ENCODE peak calls at places on chromosome 13, in eight cellular contexts. G, S, H, D, J, F, L and I are unnamed samples.

GRCh38 chr13:83220241-83220640 is 662.0 kb downstream of the SLITRK1 start:
- DNase-seq in G (no peak), S (no peak), H (no peak), D (no peak), J (no peak), F (peak; percentile 51), L (no peak), I (peak; percentile 39)

GRCh38 chr13:111284579-111284978 is 35.9 kb upstream of the TEX29 start:
- DNase-seq in G (no peak), S (no peak), H (no peak), D (no peak), J (no peak), F (no peak), L (no peak), I (no peak)

GRCh38 chr13:27208514-27208913 is 36.9 kb upstream of the USP12 start:
- DNase-seq in G (no peak), S (no peak), H (no peak), D (no peak), J (no peak), F (no peak), L (no peak), I (no peak)

GRCh38 chr13:74570834-74571233 is 436.6 kb upstream of the KLF12 start:
- DNase-seq in G (no peak), S (no peak), H (no peak), D (no peak), J (peak; percentile 95), F (peak; percentile 43), L (peak; percentile 81), I (peak; percentile 73)

GRCh38 chr13:54433511-54434206 is 1405.0 kb downstream of the OLFM4 start:
- DNase-seq in G (no peak), S (no peak), H (no peak), D (no peak), J (no peak), F (no peak), L (no peak), I (no peak)

GRCh38 chr13:27774651-27775050 is 17.6 kb upstream of the GSX1 start:
- DNase-seq in G (no peak), S (no peak), H (no peak), D (no peak), J (no peak), F (no peak), L (no peak), I (no peak)

GRCh38 chr13:48790996-48791395 is 137.3 kb downstream of the CYSLTR2 start:
- DNase-seq in G (no peak), S (no peak), H (no peak), D (no peak), J (no peak), F (no peak), L (no peak), I (no peak)

GRCh38 chr13:32142956-32143375 is 111.4 kb downstream of the FRY start:
- DNase-seq in G (peak; percentile 8), S (no peak), H (no peak), D (no peak), J (peak; percentile 36), F (peak; percentile 52), L (peak; percentile 90), I (no peak)

GRCh38 chr13:113917523-113918371 is 53.9 kb upstream of the GAS6 start:
- DNase-seq in G (no peak), S (no peak), H (no peak), D (peak; percentile 56), J (no peak), F (no peak), L (no peak), I (no peak)

GRCh38 chr13:46119883-46120614 is 15.2 kb upstream of the CPB2 start:
- DNase-seq in G (peak; percentile 52), S (no peak), H (peak; percentile 8), D (no peak), J (peak; percentile 31), F (peak; percentile 19), L (peak; percentile 85), I (no peak)

GRCh38 chr13:72180253-72180952 is 313.4 kb upstream of the DACH1 start:
- DNase-seq in G (peak; percentile 29), S (no peak), H (no peak), D (no peak), J (no peak), F (peak; percentile 0), L (no peak), I (peak; percentile 73)

GRCh38 chr13:92407858-92408257 is 818.7 kb upstream of the GPC6 start:
- DNase-seq in G (no peak), S (no peak), H (no peak), D (no peak), J (no peak), F (no peak), L (peak; percentile 35), I (no peak)

GRCh38 chr13:97307882-97308624 is 85.9 kb downstream of the MBNL2 start:
- DNase-seq in G (peak; percentile 59), S (peak; percentile 44), H (peak; percentile 50), D (no peak), J (peak; percentile 47), F (peak; percentile 68), L (peak; percentile 75), I (peak; percentile 28)

GRCh38 chr13:46633416-46633815 is 80.4 kb downstream of the LRCH1 start:
- DNase-seq in G (no peak), S (no peak), H (no peak), D (no peak), J (peak; percentile 71), F (peak; percentile 88), L (peak; percentile 91), I (peak; percentile 32)

GRCh38 chr13:75319244-75319643 is 162.7 kb downstream of the TBC1D4 start:
- DNase-seq in G (no peak), S (no peak), H (no peak), D (no peak), J (no peak), F (peak; percentile 63), L (no peak), I (no peak)

GRCh38 chr13:44331912-44332840 is 41.4 kb upstream of the SERP2 start:
- DNase-seq in G (no peak), S (peak; percentile 85), H (no peak), D (peak; percentile 89), J (peak; percentile 92), F (peak; percentile 84), L (no peak), I (no peak)

GRCh38 chr13:40609972-40610726 is 56.3 kb downstream of the FOXO1 start:
- DNase-seq in G (peak; percentile 3), S (no peak), H (no peak), D (no peak), J (no peak), F (no peak), L (no peak), I (peak; percentile 83)

GRCh38 chr13:113021811-113022210 is 52.8 kb downstream of the MCF2L start:
- DNase-seq in G (no peak), S (no peak), H (no peak), D (no peak), J (no peak), F (no peak), L (no peak), I (no peak)

GRCh38 chr13:51793570-51794273 is 10.2 kb downstream of the DHRS12 start:
- DNase-seq in G (peak; percentile 61), S (no peak), H (no peak), D (no peak), J (peak; percentile 79), F (peak; percentile 91), L (peak; percentile 47), I (peak; percentile 72)

GRCh38 chr13:29435125-29435911 is 160.2 kb downstream of the SLC7A1 start:
- DNase-seq in G (no peak), S (peak; percentile 57), H (no peak), D (no peak), J (peak; percentile 95), F (peak; percentile 91), L (no peak), I (no peak)

DNA sequence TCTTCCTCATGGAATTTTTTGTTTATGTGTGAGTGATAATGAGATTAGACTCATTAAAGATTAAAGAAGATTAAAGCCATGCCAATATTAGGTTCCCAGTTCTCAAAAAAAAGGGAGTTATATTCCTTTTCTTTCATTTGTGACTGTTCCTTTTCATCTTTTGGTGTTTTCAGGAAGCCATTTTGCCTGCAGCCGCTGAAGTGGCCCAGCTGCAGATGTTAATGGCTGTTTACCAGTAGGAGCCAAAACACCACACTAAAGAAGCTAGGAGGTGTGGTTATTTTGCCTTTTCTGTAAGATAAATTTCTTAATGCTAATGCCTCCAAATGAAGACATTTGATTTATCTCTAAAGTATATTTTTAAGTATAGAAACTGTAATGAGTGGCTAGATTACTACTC is 36.3 kb downstream of the ITGBL1 start:
- DNase-seq in G (no peak), S (no peak), H (no peak), D (no peak), J (no peak), F (no peak), L (no peak), I (no peak)
- H3K4me1 ChIP-seq in G (peaks cover 65% of the 10 kb centered on the region), S (peaks cover 4% of the 10 kb centered on the region), H (no peaks in the 10 kb centered on the region), D (no peaks in the 10 kb centered on the region), J (peaks cover 2% of the 10 kb centered on the region), F (no peaks in the 10 kb centered on the region), L (no peaks in the 10 kb centered on the region), I (peaks cover 10% of the 10 kb centered on the region)

GRCh38 chr13:95256086-95256485 is 45.2 kb downstream of the ABCC4 start:
- DNase-seq in G (peak; percentile 77), S (no peak), H (peak; percentile 39), D (no peak), J (peak; percentile 76), F (peak; percentile 97), L (peak; percentile 17), I (peak; percentile 92)
- H3K4me1 ChIP-seq in G (peaks cover 46% of the 10 kb centered on the region), S (no peaks in the 10 kb centered on the region), H (peaks cover 93% of the 10 kb centered on the region), D (no peaks in the 10 kb centered on the region), J (peaks cover 19% of the 10 kb centered on the region), F (peaks cover 20% of the 10 kb centered on the region), L (peaks cover 2% of the 10 kb centered on the region), I (peaks cover 25% of the 10 kb centered on the region)

DNA sequence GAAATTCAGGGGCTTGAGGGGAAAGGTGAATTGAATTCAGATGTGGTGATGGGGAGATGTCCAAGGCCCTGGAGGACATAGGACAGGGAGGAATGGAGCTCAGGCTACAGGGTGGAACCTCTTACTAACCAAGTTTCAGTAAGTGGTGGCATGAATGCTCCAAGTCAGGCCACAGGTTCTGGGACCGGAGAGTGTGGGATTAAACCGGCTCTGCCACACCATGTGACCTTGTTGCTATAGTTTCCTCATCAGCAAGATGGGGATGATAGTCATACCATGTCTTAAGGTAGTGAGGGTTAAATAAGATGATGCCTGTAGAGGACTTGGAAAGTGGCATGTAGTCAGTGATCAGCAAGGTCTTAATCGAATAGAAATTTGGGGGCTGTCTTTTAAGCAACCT is 16.3 kb downstream of the GPR183 start:
- DNase-seq in G (no peak), S (no peak), H (no peak), D (no peak), J (no peak), F (no peak), L (no peak), I (no peak)
- H3K4me1 ChIP-seq in G (peaks cover 6% of the 10 kb centered on the region), S (peaks cover 3% of the 10 kb centered on the region), H (no peaks in the 10 kb centered on the region), D (no peaks in the 10 kb centered on the region), J (no peaks in the 10 kb centered on the region), F (peaks cover under 1% of the 10 kb centered on the region), L (no peaks in the 10 kb centered on the region), I (no peaks in the 10 kb centered on the region)

DNA sequence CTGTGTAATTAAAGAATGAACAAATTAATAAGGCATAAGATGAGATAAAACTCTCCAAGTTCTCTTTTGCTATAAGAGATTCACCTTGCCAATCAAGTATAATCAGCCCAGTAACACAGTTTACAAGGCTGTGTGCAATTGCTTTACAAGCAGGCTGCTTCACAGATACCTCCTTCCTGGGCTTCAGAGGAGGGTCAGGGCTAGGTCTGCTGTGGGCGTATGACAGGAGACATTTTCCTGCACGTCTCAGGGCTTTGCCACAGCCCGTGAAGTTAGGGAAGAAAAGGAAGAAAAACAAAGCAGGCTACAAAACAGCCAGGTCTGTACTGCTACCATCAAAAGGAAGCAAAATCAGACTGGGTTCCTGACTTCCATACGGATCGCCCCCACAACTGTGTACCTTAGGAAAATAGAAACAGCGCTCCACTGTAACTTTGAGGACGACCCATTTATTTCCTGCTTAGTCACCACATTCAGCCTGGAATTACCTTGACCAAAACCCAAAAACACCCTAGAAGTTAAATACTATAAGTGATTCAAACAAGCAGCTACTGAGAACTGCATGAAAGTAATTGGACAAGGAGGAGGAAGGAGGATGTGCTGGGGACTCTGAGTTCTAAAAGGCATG is 12.4 kb downstream of the EFNB2 start:
- DNase-seq in G (no peak), S (no peak), H (no peak), D (no peak), J (no peak), F (no peak), L (no peak), I (no peak)
- H3K4me1 ChIP-seq in G (peaks cover 73% of the 10 kb centered on the region), S (no peaks in the 10 kb centered on the region), H (no peaks in the 10 kb centered on the region), D (no peaks in the 10 kb centered on the region), J (no peaks in the 10 kb centered on the region), F (peaks cover 6% of the 10 kb centered on the region), L (peaks cover 5% of the 10 kb centered on the region), I (peaks cover 70% of the 10 kb centered on the region)